ENCODE peak calls at places on chromosomes 13 and 19, in eight cellular contexts. A is activated naive CD4-positive, alpha-beta T cell; W is activated T-helper 1 cell treated with anti-CD3 and anti-CD28 coated beads, Interleukin-12 subunit alpha, Interleukin-12 subunit beta, Interleukin-2, Interleukin-4 antibody, amounts not matched to agents 30 ng/mL and 10 ng/mL and 1 ng/mL, durations not matched to agents 14 hours and 24 hours and 36 hours; G is stimulated activated CD4-positive, alpha-beta T cell treated with anti-CD3 and anti-CD28 coated beads, Interleukin-15, amount 100 ng/mL, for 1 hour; Q is MM.1S; H is DMS53; C is upper lobe of right lung; B is GM12891. T is an unnamed sample.

GRCh38 chr19:23304238-23304637 is 54.0 kb upstream of the ZNF724 start:
- DNase-seq in A (no peak), Q (no peak), W (no peak), G (no peak), C (no peak), B (no peak), H (no peak), T (no peak)

GRCh38 chr13:114049026-114049425 is 75.2 kb upstream of the C13orf46 start:
- DNase-seq in A (no peak), H (no peak), W (no peak), G (peak), C (no peak), B (peak), Q (peak), T (no peak)

GRCh38 chr19:29660835-29661234 is 4.4 kb upstream of the PLEKHF1 start:
- DNase-seq in G (peak), W (no peak), B (no peak), H (no peak), A (no peak), Q (no peak), C (peak), T (peak)

GRCh38 chr13:39493966-39494365 is 109.0 kb downstream of the LHFPL6 start:
- DNase-seq in Q (no peak), C (no peak), G (no peak), A (no peak), H (no peak), B (no peak), W (no peak), T (peak)

GRCh38 chr19:32876236-32876918 is 6.8 kb upstream of the SLC7A9 start:
- DNase-seq in A (no peak), W (no peak), Q (no peak), C (peak), G (no peak), H (no peak), B (no peak), T (no peak)

GRCh38 chr13:113897161-113897560 is 33.3 kb upstream of the GAS6 start:
- DNase-seq in G (no peak), H (no peak), B (no peak), A (no peak), C (no peak), W (no peak), Q (peak), T (no peak)

GRCh38 chr13:95874286-95874685 is 178.9 kb downstream of the UGGT2 start:
- DNase-seq in W (no peak), C (no peak), B (no peak), H (no peak), A (no peak), Q (no peak), G (no peak), T (no peak)

GRCh38 chr19:55939206-55939605 is 7.1 kb upstream of the NLRP13 start:
- DNase-seq in C (no peak), G (no peak), Q (no peak), A (no peak), B (no peak), W (no peak), H (no peak), T (no peak)

GRCh38 chr13:24459234-24459633 is 53.3 kb downstream of the PARP4 start:
- DNase-seq in C (no peak), W (no peak), B (peak), G (no peak), Q (peak), A (no peak), H (no peak), T (no peak)

GRCh38 chr13:98460519-98460918 is 116.4 kb downstream of the STK24 start:
- DNase-seq in W (no peak), C (no peak), G (no peak), Q (no peak), A (no peak), B (no peak), H (no peak), T (no peak)

GRCh38 chr13:26425439-26426358 is 131.8 kb upstream of the WASF3 start:
- DNase-seq in W (no peak), B (no peak), H (peak), Q (no peak), G (no peak), A (no peak), C (no peak), T (peak)

T was measured in NCI-H146.